ENCODE peak calls at places on chromosomes 5 and 9, in seven cellular contexts. L, Q, J, C, Z, G and O are unnamed samples.

GRCh38 chr5:151708126-151708525 is 21.4 kb upstream of the SPARC start:
- DNase-seq in C (no peak), L (no peak), G (peak), Z (no peak), J (no peak), Q (no peak), O (peak)

GRCh38 chr9:130196643-130197042 is 24.4 kb downstream of the NCS1 start:
- DNase-seq in C (no peak), Z (no peak), L (no peak), G (no peak), Q (no peak), J (no peak), O (no peak)

GRCh38 chr5:81513982-81514381 is 120.0 kb upstream of the ACOT12 start:
- DNase-seq in J (no peak), L (no peak), Q (no peak), C (peak), G (peak), Z (no peak), O (no peak)

GRCh38 chr9:85960688-85961093 is 19.7 kb downstream of the NAA35 start:
- DNase-seq in L (no peak), Z (no peak), Q (no peak), G (no peak), J (no peak), C (no peak), O (no peak)

GRCh38 chr9:122133984-122134535 is 25.5 kb downstream of the NDUFA8 start:
- DNase-seq in L (no peak), Q (no peak), C (no peak), G (no peak), J (no peak), Z (no peak), O (no peak)

GRCh38 chr9:738209-738915 is 103.1 kb upstream of the DMRT1 start:
- DNase-seq in Q (peak), L (no peak), C (no peak), J (no peak), G (peak), Z (no peak), O (peak)

GRCh38 chr9:133731876-133732321 is 6.3 kb downstream of the SARDH start:
- DNase-seq in Q (no peak), L (no peak), Z (no peak), C (peak), G (peak), J (no peak), O (peak)

GRCh38 chr5:107772418-107773310 is 101.9 kb upstream of the EFNA5 start:
- DNase-seq in G (no peak), L (no peak), C (no peak), J (no peak), Z (no peak), Q (no peak), O (no peak)

GRCh38 chr9:137311971-137312851 is 10.1 kb upstream of the NRARP start:
- DNase-seq in Z (peak), C (no peak), Q (no peak), L (no peak), G (no peak), J (peak), O (no peak)